ENCODE peak calls at places on chromosomes 3 and 15, in seven cellular contexts. C is uterus, B is adrenal gland, I is IMR-90, A is A673, F is gastrocnemius medialis, U is esophagus squamous epithelium. X is an unnamed sample. For H3K4me1, the result is how much of the 10 kb centered on the place peaks cover.

GRCh38 chr3:23944007-23944760 is 902 bp upstream of the NR1D2 start:
- DNase-seq in A (no peak), F (no peak), B (no peak), I (no peak), U (no peak), C (no peak), X (no peak)

GRCh38 chr3:177944228-177944661 is 592.0 kb upstream of the KCNMB2 start:
- DNase-seq in C (no peak), I (peak), B (no peak), A (peak), U (no peak), F (no peak), X (no peak)

GRCh38 chr3:25297667-25298585 is 130.1 kb upstream of the RARB start:
- DNase-seq in F (peak), B (no peak), I (no peak), A (no peak), C (no peak), U (no peak), X (no peak)

GRCh38 chr3:172726370-172726769 is 15.5 kb upstream of the NCEH1 start:
- DNase-seq in I (peak), C (no peak), F (no peak), B (no peak), U (no peak), A (no peak), X (no peak)

GRCh38 chr3:53626876-53627275 is 132.5 kb downstream of the CACNA1D start:
- DNase-seq in U (no peak), F (no peak), C (no peak), B (no peak), I (no peak), A (no peak), X (no peak)

GRCh38 chr3:12423918-12424634 is 60.2 kb upstream of the TSEN2 start:
- DNase-seq in A (no peak), U (no peak), F (no peak), I (peak), C (no peak), B (peak), X (no peak)

GRCh38 chr15:58190419-58190818 is 52.2 kb downstream of the AQP9 start:
- DNase-seq in I (peak), B (no peak), U (no peak), C (no peak), F (no peak), A (no peak), X (no peak)

GRCh38 chr3:52183786-52184445 is 14.0 kb upstream of the ALAS1 start:
- DNase-seq in C (no peak), U (no peak), A (no peak), B (no peak), I (no peak), F (no peak), X (peak)

GRCh38 chr15:71702496-71702895 is 107.9 kb upstream of the NR2E3 start:
- DNase-seq in B (no peak), I (no peak), C (no peak), U (no peak), F (no peak), A (no peak), X (no peak)

GRCh38 chr3:190566043-190566933 is 52.4 kb downstream of the IL1RAP start:
- DNase-seq in A (peak), B (peak), U (peak), I (peak), C (peak), F (peak), X (peak)

GRCh38 chr3:5729852-5730251 is 542.3 kb downstream of the EDEM1 start:
- DNase-seq in C (no peak), U (no peak), A (no peak), B (no peak), F (no peak), I (no peak), X (no peak)

GRCh38 chr3:41404601-41405000 is 205.3 kb downstream of the CTNNB1 start:
- DNase-seq in F (no peak), A (peak), U (no peak), B (no peak), I (no peak), C (no peak), X (no peak)

GRCh38 chr3:190429681-190430080 is 20.0 kb downstream of the TMEM207 start:
- DNase-seq in A (peak), I (peak), B (no peak), U (no peak), F (no peak), C (no peak), X (no peak)

GRCh38 chr3:18712713-18713575 is 287.8 kb upstream of the SATB1 start:
- DNase-seq in F (no peak), A (no peak), I (no peak), C (no peak), U (no peak), B (no peak), X (no peak)

GRCh38 chr3:147699175-147699838 is 290.1 kb downstream of the ZIC1 start:
- DNase-seq in I (peak), A (peak), F (no peak), B (no peak), C (no peak), U (no peak), X (no peak)

GRCh38 chr15:82571722-82572222 is 31.5 kb upstream of the RPS17 start:
- DNase-seq in C (peak), U (no peak), F (peak), I (peak), A (peak), B (peak), X (peak)

GRCh38 chr3:106797461-106797860 is 579.8 kb upstream of the CCDC54 start:
- DNase-seq in U (no peak), I (no peak), F (no peak), B (no peak), C (no peak), A (no peak), X (no peak)

GRCh38 chr3:106795553-106795952 is 581.7 kb upstream of the CCDC54 start:
- DNase-seq in F (no peak), I (no peak), B (no peak), U (no peak), A (no peak), C (no peak), X (no peak)

GRCh38 chr3:106794442-106794841 is 582.8 kb upstream of the CCDC54 start:
- DNase-seq in I (peak), U (no peak), F (no peak), B (no peak), A (no peak), C (no peak), X (no peak)

DNA sequence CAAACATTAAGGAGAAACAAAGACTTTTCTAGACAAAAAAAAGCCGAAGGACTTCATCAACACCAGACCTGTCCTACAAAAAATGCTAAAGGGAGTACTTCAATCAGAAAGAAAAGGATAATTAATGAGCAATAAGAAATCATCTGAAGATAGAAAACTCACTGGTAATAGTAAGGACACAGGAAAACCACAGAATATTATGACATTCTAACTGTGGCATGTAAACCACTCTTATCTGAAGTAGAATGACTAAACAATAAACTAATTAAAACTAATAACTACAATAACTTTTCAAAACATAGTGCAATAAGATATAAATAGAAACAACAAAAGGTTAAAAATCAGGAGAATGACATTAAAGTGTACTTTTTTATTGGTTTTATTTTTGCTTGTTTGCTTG is 584.5 kb upstream of the CCDC54 start:
- DNase-seq in C (no peak), I (peak), F (no peak), A (no peak), B (no peak), U (no peak), X (no peak)
- TF ChIP-seq CTCF in C (no peak), I (no peak), F (no peak), A (no peak), B (no peak), U (no peak), X (no peak)

GRCh38 chr3:46082021-46082420 is 54.7 kb upstream of the XCR1 start:
- DNase-seq in B (no peak), C (no peak), F (no peak), A (no peak), I (no peak), U (no peak), X (no peak)
- H3K4me1 ChIP-seq in B (under half), C (under half), F (under half), A (under half), I (under half), U (under half), X (under half)

DNA sequence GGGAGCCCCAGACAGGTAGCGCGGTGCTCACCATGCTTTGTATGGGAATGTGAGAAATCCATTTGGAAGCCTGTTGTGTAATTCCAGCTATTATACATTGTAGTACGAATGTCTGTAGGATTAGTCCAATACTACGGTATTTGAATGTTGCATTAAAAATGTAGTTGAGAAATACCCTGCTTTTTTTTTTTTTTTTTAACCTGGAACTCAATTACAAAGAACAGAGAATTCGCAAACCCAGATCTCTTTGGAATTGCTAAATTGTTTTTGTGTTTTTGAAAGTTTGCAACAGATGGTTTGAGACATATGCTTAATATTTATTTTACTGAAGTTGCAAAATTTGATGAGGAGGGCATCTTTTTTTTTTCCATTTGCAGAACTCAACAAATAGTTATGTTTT is 156.2 kb downstream of the ROBO2 start:
- DNase-seq in B (no peak), F (no peak), I (peak), C (no peak), A (no peak), U (no peak), X (no peak)
- TF ChIP-seq CTCF in B (no peak), F (no peak), I (no peak), C (no peak), A (no peak), U (no peak), X (no peak)

GRCh38 chr3:98890960-98891910 is 10.3 kb downstream of the DCBLD2 start:
- DNase-seq in F (no peak), I (peak), B (no peak), C (no peak), U (no peak), A (no peak), X (no peak)
- H3K4me1 ChIP-seq in F (under half), I (under half), B (under half), C (under half), U (under half), A (under half), X (under half)

DNA sequence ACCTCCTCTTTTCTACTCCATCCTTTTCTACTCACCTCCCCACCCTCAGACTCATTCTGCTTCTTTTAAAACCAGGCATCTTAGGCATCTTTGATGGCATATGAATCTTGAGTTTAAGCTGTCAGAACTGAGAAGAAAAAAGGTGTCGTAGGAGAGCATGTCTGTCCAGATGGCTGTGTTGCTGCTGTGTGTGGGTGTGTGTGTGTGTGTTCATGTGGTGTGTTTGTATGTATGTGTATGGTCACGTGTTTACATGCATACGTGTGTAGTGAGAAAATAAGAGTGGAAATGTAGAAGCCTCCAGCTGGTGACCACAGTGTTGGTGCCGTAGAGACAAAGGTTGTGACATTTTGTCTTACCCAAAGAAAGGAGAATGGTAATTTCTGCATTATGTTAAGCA is 339.2 kb downstream of the EPHB1 start:
- DNase-seq in A (no peak), F (no peak), I (no peak), B (no peak), U (no peak), C (no peak), X (no peak)
- TF ChIP-seq CTCF in A (no peak), F (no peak), I (no peak), B (no peak), U (no peak), C (no peak), X (no peak)

DNA sequence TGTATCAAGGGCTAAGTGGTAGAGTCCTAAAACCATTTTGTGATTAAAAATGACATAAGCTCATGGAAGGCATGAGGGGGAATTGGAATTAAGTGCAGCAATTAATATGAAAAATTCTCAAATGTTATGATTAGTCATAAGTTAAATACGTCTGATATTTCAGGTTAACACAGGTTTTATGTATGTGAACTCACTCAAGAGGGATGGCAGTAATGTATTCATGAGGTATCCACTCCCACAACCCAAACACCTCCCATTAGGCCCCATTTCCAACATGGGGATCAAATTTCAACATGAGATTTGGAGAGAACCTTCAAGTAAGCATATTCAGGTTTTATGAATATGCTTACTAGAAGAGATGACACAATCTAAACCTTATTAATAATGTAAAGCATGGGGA is 41.6 kb upstream of the IL20RB start:
- DNase-seq in U (no peak), I (no peak), F (no peak), A (peak), B (no peak), C (no peak), X (no peak)
- H3K4me1 ChIP-seq in U (under half), I (under half), F (under half), A (under half), B (under half), C (under half), X (under half)

GRCh38 chr15:56019060-56019793 is 25.8 kb upstream of the NEDD4 start:
- DNase-seq in F (no peak), I (peak), A (no peak), C (no peak), U (no peak), B (no peak), X (no peak)

GRCh38 chr15:56016281-56016680 is 22.9 kb upstream of the NEDD4 start:
- DNase-seq in C (no peak), I (no peak), A (no peak), F (no peak), B (no peak), U (no peak), X (no peak)

GRCh38 chr15:56017511-56017910 is 24.1 kb upstream of the NEDD4 start:
- DNase-seq in C (no peak), I (no peak), B (no peak), A (no peak), F (no peak), U (no peak), X (no peak)

GRCh38 chr15:56019819-56020218 is 26.4 kb upstream of the NEDD4 start:
- DNase-seq in B (no peak), U (no peak), C (no peak), I (no peak), A (no peak), F (no peak), X (no peak)

DNA sequence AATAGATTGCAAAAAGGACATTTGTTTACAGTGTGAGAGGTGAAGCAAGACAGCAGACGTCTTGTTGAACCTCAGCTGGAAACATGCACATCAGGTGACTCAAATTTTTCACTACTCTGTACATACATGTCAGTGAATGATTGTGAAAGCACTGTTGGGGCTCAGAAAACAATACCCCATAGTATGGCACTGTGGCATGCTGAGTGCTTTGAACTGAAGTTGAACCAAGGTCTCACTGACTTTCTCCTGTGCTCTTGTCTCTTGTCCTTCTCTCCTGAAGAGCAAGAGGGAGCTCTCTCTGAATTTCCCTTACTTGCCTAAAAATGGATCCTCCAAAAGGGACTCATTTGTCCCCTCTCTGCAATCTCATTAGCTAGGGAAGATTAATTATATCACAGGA is 24.5 kb upstream of the NEDD4 start:
- DNase-seq in A (no peak), F (no peak), U (no peak), C (no peak), I (no peak), B (no peak), X (no peak)
- TF ChIP-seq CTCF in A (peak), F (no peak), U (no peak), C (no peak), I (peak), B (no peak), X (no peak)

DNA sequence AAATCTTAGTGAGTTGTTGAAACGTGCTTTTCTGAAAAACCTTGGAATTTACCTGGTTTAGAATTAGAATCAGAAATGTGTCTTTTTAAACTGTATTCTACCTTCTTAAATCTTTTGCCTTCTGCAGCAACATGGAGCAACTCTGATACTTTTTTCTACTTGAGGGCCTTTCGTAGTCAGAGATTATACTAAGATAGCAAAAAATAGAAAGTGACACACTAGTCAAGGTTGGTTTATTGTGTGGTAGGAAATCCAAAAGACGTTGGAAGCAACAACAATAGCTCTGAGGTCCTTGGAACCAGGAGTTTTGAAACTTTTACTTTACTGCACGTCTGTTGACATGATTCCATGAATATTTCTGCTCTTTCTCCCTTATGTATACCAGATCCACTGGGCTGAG is 294.9 kb downstream of the LPP start:
- DNase-seq in U (no peak), F (no peak), C (no peak), B (no peak), I (no peak), A (no peak), X (no peak)
- H3K4me1 ChIP-seq in U (under half), F (under half), C (under half), B (under half), I (under half), A (under half), X (under half)

X was measured in heart left ventricle.